ENCODE peak calls at places on chromosomes 6 and 20, in eight cellular contexts. One of them, this sample, is unnamed.

GRCh38 chr20:56986931-56987720 is 279.3 kb downstream of the BMP7 start:
- DNase-seq in EL: peak; percentile 36
- DNase-seq in choroid plexus epithelial cell: peak; percentile 93
- DNase-seq in HS-5: no peak
- DNase-seq in nephron progenitor cell: no peak
- DNase-seq in hippocampal formation: no peak
- DNase-seq in upper lobe of right lung: no peak
- DNase-seq in SW 1271: no peak
- DNase-seq in this sample: no peak

GRCh38 chr6:43867246-43867645 is 97.2 kb downstream of the VEGFA start:
- DNase-seq in EL: no peak
- DNase-seq in choroid plexus epithelial cell: no peak
- DNase-seq in HS-5: no peak
- DNase-seq in nephron progenitor cell: no peak
- DNase-seq in hippocampal formation: no peak
- DNase-seq in upper lobe of right lung: peak; percentile 30
- DNase-seq in SW 1271: no peak
- DNase-seq in this sample: no peak

GRCh38 chr6:118902731-118903130 is 8.8 kb downstream of the ASF1A start:
- DNase-seq in EL: no peak
- DNase-seq in choroid plexus epithelial cell: peak; percentile 54
- DNase-seq in HS-5: no peak
- DNase-seq in nephron progenitor cell: no peak
- DNase-seq in hippocampal formation: no peak
- DNase-seq in upper lobe of right lung: no peak
- DNase-seq in SW 1271: no peak
- DNase-seq in this sample: no peak

GRCh38 chr6:87908978-87909802 is 138.5 kb upstream of the SPACA1 start:
- DNase-seq in EL: no peak
- DNase-seq in choroid plexus epithelial cell: peak; percentile 37
- DNase-seq in HS-5: no peak
- DNase-seq in nephron progenitor cell: no peak
- DNase-seq in hippocampal formation: no peak
- DNase-seq in upper lobe of right lung: no peak
- DNase-seq in SW 1271: no peak
- DNase-seq in this sample: peak; percentile 78

GRCh38 chr6:119028106-119028505 is 50.4 kb downstream of the FAM184A start:
- DNase-seq in EL: no peak
- DNase-seq in choroid plexus epithelial cell: no peak
- DNase-seq in HS-5: no peak
- DNase-seq in nephron progenitor cell: no peak
- DNase-seq in hippocampal formation: no peak
- DNase-seq in upper lobe of right lung: no peak
- DNase-seq in SW 1271: no peak
- DNase-seq in this sample: no peak

GRCh38 chr6:6593876-6594275 is 5.4 kb downstream of the LY86 start:
- DNase-seq in EL: no peak
- DNase-seq in choroid plexus epithelial cell: no peak
- DNase-seq in HS-5: no peak
- DNase-seq in nephron progenitor cell: no peak
- DNase-seq in hippocampal formation: no peak
- DNase-seq in upper lobe of right lung: no peak
- DNase-seq in SW 1271: no peak
- DNase-seq in this sample: no peak

GRCh38 chr20:25051386-25052155 is 6.4 kb downstream of the ACSS1 start:
- DNase-seq in EL: no peak
- DNase-seq in choroid plexus epithelial cell: no peak
- DNase-seq in HS-5: no peak
- DNase-seq in nephron progenitor cell: no peak
- DNase-seq in hippocampal formation: no peak
- DNase-seq in upper lobe of right lung: no peak
- DNase-seq in SW 1271: no peak
- DNase-seq in this sample: no peak

GRCh38 chr6:116168148-116168547 is 42.2 kb upstream of the COL10A1 start:
- DNase-seq in EL: no peak
- DNase-seq in choroid plexus epithelial cell: no peak
- DNase-seq in HS-5: no peak
- DNase-seq in nephron progenitor cell: no peak
- DNase-seq in hippocampal formation: no peak
- DNase-seq in upper lobe of right lung: no peak
- DNase-seq in SW 1271: no peak
- DNase-seq in this sample: no peak

GRCh38 chr20:44516491-44516890 is 5.4 kb downstream of the SERINC3 start:
- DNase-seq in EL: no peak
- DNase-seq in choroid plexus epithelial cell: no peak
- DNase-seq in HS-5: no peak
- DNase-seq in nephron progenitor cell: no peak
- DNase-seq in hippocampal formation: no peak
- DNase-seq in upper lobe of right lung: no peak
- DNase-seq in SW 1271: no peak
- DNase-seq in this sample: no peak

GRCh38 chr6:128500017-128500416 is 20.4 kb downstream of the PTPRK start:
- DNase-seq in EL: peak; percentile 14
- DNase-seq in choroid plexus epithelial cell: no peak
- DNase-seq in HS-5: no peak
- DNase-seq in nephron progenitor cell: no peak
- DNase-seq in hippocampal formation: no peak
- DNase-seq in upper lobe of right lung: no peak
- DNase-seq in SW 1271: no peak
- DNase-seq in this sample: no peak

GRCh38 chr6:29375191-29375590 is at the start of gene OR12D3:
- DNase-seq in EL: no peak
- DNase-seq in choroid plexus epithelial cell: no peak
- DNase-seq in HS-5: no peak
- DNase-seq in nephron progenitor cell: no peak
- DNase-seq in hippocampal formation: no peak
- DNase-seq in upper lobe of right lung: no peak
- DNase-seq in SW 1271: no peak
- DNase-seq in this sample: no peak

GRCh38 chr20:31608256-31608980 is 3.3 kb downstream of the ID1 start:
- DNase-seq in EL: peak; percentile 53
- DNase-seq in choroid plexus epithelial cell: peak; percentile 78
- DNase-seq in HS-5: no peak
- DNase-seq in nephron progenitor cell: peak; percentile 80
- DNase-seq in hippocampal formation: no peak
- DNase-seq in upper lobe of right lung: peak; percentile 96
- DNase-seq in SW 1271: no peak
- DNase-seq in this sample: no peak

GRCh38 chr20:31934968-31935764 is 16.7 kb downstream of the PDRG1 start:
- DNase-seq in EL: no peak
- DNase-seq in choroid plexus epithelial cell: no peak
- DNase-seq in HS-5: no peak
- DNase-seq in nephron progenitor cell: no peak
- DNase-seq in hippocampal formation: no peak
- DNase-seq in upper lobe of right lung: no peak
- DNase-seq in SW 1271: no peak
- DNase-seq in this sample: no peak

GRCh38 chr6:135605278-135605790 is 107.8 kb upstream of the AHI1 start:
- DNase-seq in EL: no peak
- DNase-seq in choroid plexus epithelial cell: no peak
- DNase-seq in HS-5: no peak
- DNase-seq in nephron progenitor cell: no peak
- DNase-seq in hippocampal formation: no peak
- DNase-seq in upper lobe of right lung: no peak
- DNase-seq in SW 1271: no peak
- DNase-seq in this sample: no peak

GRCh38 chr6:115896538-115897129 is 164.1 kb downstream of the FRK start:
- DNase-seq in EL: peak; percentile 40
- DNase-seq in choroid plexus epithelial cell: peak; percentile 57
- DNase-seq in HS-5: peak; percentile 38
- DNase-seq in nephron progenitor cell: peak; percentile 23
- DNase-seq in hippocampal formation: peak; percentile 2
- DNase-seq in upper lobe of right lung: no peak
- DNase-seq in SW 1271: peak; percentile 35
- DNase-seq in this sample: no peak

GRCh38 chr6:150881911-150882481 is 16.5 kb downstream of the MTHFD1L start:
- DNase-seq in EL: peak; percentile 97
- DNase-seq in choroid plexus epithelial cell: peak; percentile 95
- DNase-seq in HS-5: peak; percentile 78
- DNase-seq in nephron progenitor cell: no peak
- DNase-seq in hippocampal formation: no peak
- DNase-seq in upper lobe of right lung: no peak
- DNase-seq in SW 1271: peak; percentile 74
- DNase-seq in this sample: peak; percentile 99

GRCh38 chr6:18022398-18023231 is 35.2 kb upstream of the KIF13A start:
- DNase-seq in EL: peak; percentile 83
- DNase-seq in choroid plexus epithelial cell: peak; percentile 66
- DNase-seq in HS-5: no peak
- DNase-seq in nephron progenitor cell: peak; percentile 13
- DNase-seq in hippocampal formation: no peak
- DNase-seq in upper lobe of right lung: no peak
- DNase-seq in SW 1271: peak; percentile 18
- DNase-seq in this sample: no peak

GRCh38 chr6:161318456-161318855 is 44.6 kb upstream of the AGPAT4 start:
- DNase-seq in EL: no peak
- DNase-seq in choroid plexus epithelial cell: no peak
- DNase-seq in HS-5: no peak
- DNase-seq in nephron progenitor cell: no peak
- DNase-seq in hippocampal formation: peak; percentile 56
- DNase-seq in upper lobe of right lung: no peak
- DNase-seq in SW 1271: no peak
- DNase-seq in this sample: no peak

GRCh38 chr6:111552241-111552744 is 53.4 kb downstream of the TRAF3IP2 start:
- DNase-seq in EL: peak; percentile 95
- DNase-seq in choroid plexus epithelial cell: peak; percentile 94
- DNase-seq in HS-5: peak; percentile 61
- DNase-seq in nephron progenitor cell: peak; percentile 51
- DNase-seq in hippocampal formation: peak; percentile 55
- DNase-seq in upper lobe of right lung: peak; percentile 69
- DNase-seq in SW 1271: no peak
- DNase-seq in this sample: peak; percentile 70

GRCh38 chr6:30480536-30481156 is 8.7 kb upstream of the HLA-E start:
- DNase-seq in EL: peak; percentile 37
- DNase-seq in choroid plexus epithelial cell: peak; percentile 21
- DNase-seq in HS-5: no peak
- DNase-seq in nephron progenitor cell: no peak
- DNase-seq in hippocampal formation: no peak
- DNase-seq in upper lobe of right lung: no peak
- DNase-seq in SW 1271: no peak
- DNase-seq in this sample: no peak

GRCh38 chr6:27161946-27162603 is 85.4 kb upstream of the PRSS16 start:
- DNase-seq in EL: peak; percentile 75
- DNase-seq in choroid plexus epithelial cell: peak; percentile 70
- DNase-seq in HS-5: peak; percentile 55
- DNase-seq in nephron progenitor cell: peak; percentile 58
- DNase-seq in hippocampal formation: no peak
- DNase-seq in upper lobe of right lung: no peak
- DNase-seq in SW 1271: peak; percentile 85
- DNase-seq in this sample: no peak

GRCh38 chr20:32164984-32165735 is 42.4 kb downstream of the PLAGL2 start:
- DNase-seq in EL: no peak
- DNase-seq in choroid plexus epithelial cell: peak; percentile 72
- DNase-seq in HS-5: no peak
- DNase-seq in nephron progenitor cell: no peak
- DNase-seq in hippocampal formation: no peak
- DNase-seq in upper lobe of right lung: peak; percentile 46
- DNase-seq in SW 1271: no peak
- DNase-seq in this sample: no peak

GRCh38 chr6:53043626-53044025 is 21.6 kb upstream of the FBXO9 start:
- DNase-seq in EL: peak; percentile 90
- DNase-seq in choroid plexus epithelial cell: peak; percentile 48
- DNase-seq in HS-5: no peak
- DNase-seq in nephron progenitor cell: no peak
- DNase-seq in hippocampal formation: no peak
- DNase-seq in upper lobe of right lung: no peak
- DNase-seq in SW 1271: peak; percentile 11
- DNase-seq in this sample: no peak

GRCh38 chr6:150492941-150493340 is 106.7 kb upstream of the PLEKHG1 start:
- DNase-seq in EL: no peak
- DNase-seq in choroid plexus epithelial cell: peak; percentile 21
- DNase-seq in HS-5: peak; percentile 38
- DNase-seq in nephron progenitor cell: no peak
- DNase-seq in hippocampal formation: no peak
- DNase-seq in upper lobe of right lung: no peak
- DNase-seq in SW 1271: no peak
- DNase-seq in this sample: peak; percentile 73

GRCh38 chr6:128335963-128336362 is 184.4 kb downstream of the PTPRK start:
- DNase-seq in EL: no peak
- DNase-seq in choroid plexus epithelial cell: peak; percentile 26
- DNase-seq in HS-5: no peak
- DNase-seq in nephron progenitor cell: no peak
- DNase-seq in hippocampal formation: no peak
- DNase-seq in upper lobe of right lung: no peak
- DNase-seq in SW 1271: no peak
- DNase-seq in this sample: no peak

GRCh38 chr6:34146021-34146782 is at the start of gene GRM4:
- DNase-seq in EL: no peak
- DNase-seq in choroid plexus epithelial cell: no peak
- DNase-seq in HS-5: no peak
- DNase-seq in nephron progenitor cell: no peak
- DNase-seq in hippocampal formation: no peak
- DNase-seq in upper lobe of right lung: peak; percentile 49
- DNase-seq in SW 1271: peak; percentile 10
- DNase-seq in this sample: no peak

GRCh38 chr20:63008541-63009043 is 1.8 kb upstream of the BHLHE23 start:
- DNase-seq in EL: no peak
- DNase-seq in choroid plexus epithelial cell: no peak
- DNase-seq in HS-5: no peak
- DNase-seq in nephron progenitor cell: no peak
- DNase-seq in hippocampal formation: no peak
- DNase-seq in upper lobe of right lung: no peak
- DNase-seq in SW 1271: no peak
- DNase-seq in this sample: no peak

GRCh38 chr6:134549854-134550253 is 231.9 kb upstream of the SGK1 start:
- DNase-seq in EL: no peak
- DNase-seq in choroid plexus epithelial cell: peak; percentile 39
- DNase-seq in HS-5: no peak
- DNase-seq in nephron progenitor cell: no peak
- DNase-seq in hippocampal formation: no peak
- DNase-seq in upper lobe of right lung: no peak
- DNase-seq in SW 1271: no peak
- DNase-seq in this sample: peak; percentile 68

GRCh38 chr6:137286368-137286767 is 67.2 kb upstream of the IFNGR1 start:
- DNase-seq in EL: no peak
- DNase-seq in choroid plexus epithelial cell: peak; percentile 73
- DNase-seq in HS-5: no peak
- DNase-seq in nephron progenitor cell: no peak
- DNase-seq in hippocampal formation: no peak
- DNase-seq in upper lobe of right lung: no peak
- DNase-seq in SW 1271: no peak
- DNase-seq in this sample: no peak

GRCh38 chr20:3040086-3040485 is 3.3 kb upstream of the GNRH2 start:
- DNase-seq in EL: no peak
- DNase-seq in choroid plexus epithelial cell: no peak
- DNase-seq in HS-5: no peak
- DNase-seq in nephron progenitor cell: no peak
- DNase-seq in hippocampal formation: no peak
- DNase-seq in upper lobe of right lung: no peak
- DNase-seq in SW 1271: no peak
- DNase-seq in this sample: no peak

GRCh38 chr6:43402819-43403218 is 24.5 kb upstream of the ABCC10 start:
- DNase-seq in EL: peak; percentile 6
- DNase-seq in choroid plexus epithelial cell: no peak
- DNase-seq in HS-5: no peak
- DNase-seq in nephron progenitor cell: no peak
- DNase-seq in hippocampal formation: no peak
- DNase-seq in upper lobe of right lung: no peak
- DNase-seq in SW 1271: no peak
- DNase-seq in this sample: no peak

GRCh38 chr20:64236137-64237088 is 19.1 kb upstream of the PCMTD2 start:
- DNase-seq in EL: no peak
- DNase-seq in choroid plexus epithelial cell: no peak
- DNase-seq in HS-5: no peak
- DNase-seq in nephron progenitor cell: no peak
- DNase-seq in hippocampal formation: no peak
- DNase-seq in upper lobe of right lung: peak; percentile 37
- DNase-seq in SW 1271: no peak
- DNase-seq in this sample: no peak